ENCODE peak calls at places on chromosome 22, in ten cellular contexts. X is transverse colon; M is EL; H is right lobe of liver; P is aorta; O is PC-9; C is CD4-positive, alpha-beta T cell; K is AG08396; A is SK-N-DZ; E is anterior cingulate cortex. Q is an unnamed sample.

GRCh38 chr22:42648368-42649260 is 578 bp downstream of the CYB5R3 start:
- DNase-seq in X (peak), M (peak), H (peak), P (peak), O (peak), C (no peak), K (peak), A (no peak), E (peak), Q (peak)

GRCh38 chr22:49208003-49208402 is 619.7 kb downstream of the BRD1 start:
- DNase-seq in X (no peak), M (no peak), H (peak), P (no peak), O (no peak), C (no peak), K (no peak), A (no peak), E (no peak), Q (no peak)

GRCh38 chr22:45879552-45879949 is 97.4 kb downstream of the WNT7B start:
- DNase-seq in X (no peak), M (no peak), H (peak), P (no peak), O (no peak), C (no peak), K (no peak), A (no peak), E (no peak), Q (no peak)

GRCh38 chr22:39529487-39529851 is 3.1 kb downstream of the RPS19BP1 start:
- DNase-seq in X (no peak), M (no peak), H (peak), P (no peak), O (no peak), C (no peak), K (no peak), A (no peak), E (no peak), Q (no peak)

GRCh38 chr22:25069758-25070461 is 117.4 kb downstream of the KIAA1671 start:
- DNase-seq in X (no peak), M (no peak), H (no peak), P (peak), O (no peak), C (no peak), K (no peak), A (no peak), E (no peak), Q (no peak)

GRCh38 chr22:23685205-23685784 is 5.5 kb upstream of the RGL4 start:
- DNase-seq in X (no peak), M (peak), H (no peak), P (no peak), O (no peak), C (no peak), K (peak), A (no peak), E (no peak), Q (no peak)

GRCh38 chr22:41366323-41367014 is 15.3 kb upstream of the TEF start:
- DNase-seq in X (no peak), M (no peak), H (no peak), P (no peak), O (no peak), C (no peak), K (no peak), A (no peak), E (no peak), Q (no peak)

GRCh38 chr22:20013382-20013871 is 3.2 kb downstream of the ARVCF start:
- DNase-seq in X (peak), M (peak), H (peak), P (peak), O (no peak), C (no peak), K (peak), A (peak), E (peak), Q (peak)

GRCh38 chr22:46584081-46584903 is 35.9 kb upstream of the GRAMD4 start:
- DNase-seq in X (no peak), M (no peak), H (peak), P (peak), O (no peak), C (no peak), K (peak), A (no peak), E (no peak), Q (peak)

GRCh38 chr22:30267382-30268302 is 991 bp upstream of the OSM start:
- DNase-seq in X (no peak), M (no peak), H (peak), P (no peak), O (no peak), C (peak), K (no peak), A (no peak), E (no peak), Q (no peak)

GRCh38 chr22:46352691-46353386 is 17.3 kb downstream of the TRMU start:
- DNase-seq in X (peak), M (peak), H (no peak), P (peak), O (peak), C (no peak), K (no peak), A (no peak), E (peak), Q (peak)

GRCh38 chr22:32079110-32080089 is 36.3 kb downstream of the SLC5A1 start:
- DNase-seq in X (peak), M (peak), H (no peak), P (no peak), O (peak), C (no peak), K (peak), A (no peak), E (no peak), Q (no peak)

GRCh38 chr22:21837184-21837979 is 30.1 kb downstream of the MAPK1 start:
- DNase-seq in X (no peak), M (peak), H (no peak), P (no peak), O (peak), C (no peak), K (peak), A (no peak), E (no peak), Q (no peak)

GRCh38 chr22:18001040-18001893 is 23.1 kb downstream of the MICAL3 start:
- DNase-seq in X (peak), M (peak), H (peak), P (peak), O (peak), C (peak), K (peak), A (peak), E (peak), Q (peak)